ENCODE peak calls at places on chromosomes 1 and 21, in nine cellular contexts. K is PC-3; M is endothelial cell; H is CD4-positive, alpha-beta T cell; I is A549; O is breast epithelium; B is foreskin keratinocyte; N is neural crest cell; D is pancreas. Y is an unnamed sample.

GRCh38 chr1:56645663-56646330 is 683 bp downstream of the PRKAA2 start:
- DNase-seq in O (no peak), B (no peak), H (no peak), K (peak), N (no peak), M (peak), D (peak), I (peak), Y (no peak)

GRCh38 chr1:244276646-244277045 is 175.1 kb downstream of the ADSS2 start:
- DNase-seq in K (no peak), O (no peak), B (no peak), D (no peak), N (no peak), M (no peak), H (no peak), I (no peak), Y (no peak)

GRCh38 chr1:200147742-200148141 is 120.2 kb downstream of the NR5A2 start:
- DNase-seq in N (no peak), H (no peak), I (no peak), K (no peak), D (peak), O (no peak), M (no peak), B (no peak), Y (no peak)

GRCh38 chr1:167854184-167854583 is 59.8 kb downstream of the ADCY10 start:
- DNase-seq in D (no peak), I (no peak), N (no peak), M (no peak), B (no peak), K (peak), H (no peak), O (no peak), Y (no peak)

GRCh38 chr1:200724064-200724463 is 14.6 kb upstream of the CAMSAP2 start:
- DNase-seq in B (no peak), M (no peak), N (no peak), O (no peak), H (no peak), I (no peak), K (peak), D (no peak), Y (no peak)

GRCh38 chr1:154747841-154748766 is 122.0 kb downstream of the KCNN3 start:
- DNase-seq in M (no peak), D (no peak), H (peak), I (no peak), O (no peak), K (no peak), N (no peak), B (no peak), Y (no peak)

GRCh38 chr1:20723537-20724363 is 5.9 kb upstream of the KIF17 start:
- DNase-seq in N (no peak), I (no peak), O (no peak), K (no peak), M (peak), B (no peak), D (no peak), H (no peak), Y (no peak)

GRCh38 chr1:39954261-39954869 is 580 bp upstream of the MFSD2A start:
- DNase-seq in B (no peak), K (no peak), M (no peak), O (no peak), N (no peak), D (no peak), I (no peak), H (no peak), Y (no peak)

GRCh38 chr1:13664451-13664850 is 35.5 kb upstream of the PRDM2 start:
- DNase-seq in N (no peak), B (peak), M (no peak), K (peak), O (peak), D (no peak), I (no peak), H (no peak), Y (no peak)

GRCh38 chr1:81119319-81119718 is 681.4 kb upstream of the ADGRL2 start:
- DNase-seq in H (no peak), D (no peak), I (no peak), K (no peak), B (peak), O (no peak), N (no peak), M (no peak), Y (no peak)

GRCh38 chr1:168905631-168906030 is 176.6 kb upstream of the DPT start:
- DNase-seq in N (no peak), D (no peak), I (no peak), B (no peak), H (no peak), O (no peak), M (no peak), K (no peak), Y (no peak)
- TF ChIP-seq CTCF in N (no peak), D (no peak), I (no peak), B (no peak), H (no peak), O (no peak), M (no peak), K (no peak), Y (no peak)

GRCh38 chr1:202005958-202006357 is 4.4 kb upstream of the ELF3 start:
- DNase-seq in B (no peak), I (no peak), O (no peak), D (no peak), K (peak), N (no peak), H (no peak), M (no peak), Y (no peak)
- TF ChIP-seq CTCF in B (peak), I (peak), O (peak), D (no peak), K (peak), N (peak), H (no peak), M (peak), Y (no peak)

DNA sequence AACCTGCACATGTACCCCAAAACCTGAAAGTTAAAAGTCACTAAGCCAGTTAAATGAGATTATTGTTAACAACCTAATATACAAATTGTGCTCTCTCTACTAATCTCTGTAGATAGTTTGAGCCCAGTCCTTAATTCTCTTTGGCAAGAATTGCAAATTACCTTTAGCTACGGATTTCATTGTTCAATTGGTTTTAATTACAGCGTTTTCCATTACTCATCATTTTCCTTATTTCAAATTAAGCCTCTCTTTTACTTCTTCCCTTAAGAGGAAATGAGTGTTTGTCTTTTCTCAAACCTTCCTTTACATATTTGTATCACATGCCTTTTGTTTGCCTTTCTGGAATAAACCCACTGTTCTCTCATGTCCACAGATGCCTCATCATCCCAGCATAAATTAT is 600.7 kb downstream of the LTN1 start:
- DNase-seq in D (no peak), N (no peak), K (peak), O (no peak), B (no peak), M (no peak), H (no peak), I (no peak), Y (no peak)
- TF ChIP-seq CTCF in D (no peak), N (no peak), K (no peak), O (no peak), B (no peak), M (no peak), H (no peak), I (no peak), Y (no peak)

DNA sequence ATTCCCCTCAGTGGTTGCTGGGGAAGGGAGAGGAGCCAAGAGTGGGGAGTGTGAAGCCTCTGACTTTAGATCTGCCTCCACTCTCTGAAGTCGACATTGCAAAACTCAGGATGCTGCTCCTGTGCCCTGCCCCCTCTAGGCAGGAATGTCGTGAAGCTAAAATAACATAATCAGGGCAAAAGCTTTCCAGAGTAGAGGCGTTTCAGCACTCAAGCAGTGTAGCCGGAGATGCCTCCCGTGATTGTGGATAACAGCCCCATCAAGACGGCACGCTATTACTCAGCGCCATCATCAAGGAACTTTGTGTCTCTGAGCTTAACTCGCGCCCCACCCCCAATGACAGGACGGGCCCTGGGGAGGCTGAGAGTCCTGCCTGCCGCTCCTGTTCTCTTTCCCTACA is 60.0 kb downstream of the FBXO2 start:
- DNase-seq in B (no peak), O (no peak), M (peak), D (no peak), N (no peak), K (no peak), H (no peak), I (no peak), Y (no peak)
- TF ChIP-seq CTCF in B (peak), O (no peak), M (peak), D (no peak), N (peak), K (peak), H (no peak), I (no peak), Y (no peak)

GRCh38 chr21:18384771-18385170 is 18.8 kb downstream of the TMPRSS15 start:
- DNase-seq in N (no peak), B (no peak), M (no peak), I (no peak), D (no peak), K (peak), O (no peak), H (no peak), Y (no peak)
- TF ChIP-seq CTCF in N (peak), B (peak), M (peak), I (no peak), D (peak), K (peak), O (no peak), H (no peak), Y (no peak)

GRCh38 chr1:58904299-58905125 is 120.7 kb upstream of the JUN start:
- DNase-seq in K (no peak), N (no peak), B (no peak), H (no peak), D (no peak), M (no peak), I (no peak), O (no peak), Y (no peak)

GRCh38 chr1:58905126-58905490 is 121.3 kb upstream of the JUN start:
- DNase-seq in D (no peak), K (no peak), N (no peak), I (no peak), B (no peak), H (no peak), O (no peak), M (no peak), Y (no peak)

GRCh38 chr1:58902830-58903229 is 119.0 kb upstream of the JUN start:
- DNase-seq in D (no peak), O (no peak), M (no peak), H (no peak), K (no peak), N (no peak), I (no peak), B (no peak), Y (no peak)

GRCh38 chr1:58905628-58906256 is 121.9 kb upstream of the JUN start:
- DNase-seq in M (no peak), O (no peak), N (no peak), D (no peak), H (no peak), B (no peak), I (no peak), K (no peak), Y (no peak)

DNA sequence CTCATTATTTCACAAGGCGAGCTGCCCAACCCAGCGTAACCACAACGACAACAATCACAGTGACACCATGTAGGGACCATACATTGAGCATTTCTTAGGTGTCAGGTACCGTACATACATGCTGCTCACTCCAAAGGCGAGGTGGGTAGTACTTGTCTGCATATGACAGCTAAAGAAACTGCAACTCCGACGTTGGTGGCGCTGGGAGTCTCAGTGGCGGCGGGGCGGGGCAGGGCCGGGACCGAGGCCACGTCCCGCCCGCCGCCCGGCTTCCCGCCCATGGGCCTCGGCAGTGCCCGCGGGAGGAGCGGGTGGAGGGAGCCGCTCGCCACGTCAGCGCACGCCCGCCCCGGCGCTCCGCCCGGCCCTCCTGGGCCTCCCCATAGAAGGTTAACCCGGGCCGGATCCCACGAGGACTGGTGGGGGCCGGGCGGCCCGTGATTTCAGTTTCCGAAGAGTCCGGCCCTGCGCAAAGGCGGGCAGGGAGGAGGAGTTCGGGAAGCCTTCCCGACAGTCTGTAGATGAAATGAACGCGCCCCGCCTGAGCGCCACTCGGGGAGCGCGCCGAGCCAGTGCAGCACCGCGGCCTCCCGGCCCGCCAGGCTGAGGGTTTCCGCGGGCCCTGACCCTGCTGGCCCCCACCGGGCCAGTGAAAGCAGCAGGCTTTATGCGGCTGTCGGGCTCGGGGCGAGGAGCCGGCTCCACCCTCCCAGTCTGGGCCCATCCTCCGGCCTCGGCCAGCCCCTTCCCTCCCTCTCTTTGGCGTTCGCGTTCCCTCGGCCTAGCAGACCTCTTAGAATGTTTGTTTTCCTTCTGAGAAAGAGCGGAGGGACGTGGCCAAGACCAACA is 119.8 kb upstream of the JUN start:
- DNase-seq in K (peak), M (peak), I (peak), B (peak), H (peak), D (peak), N (peak), O (peak), Y (peak)
- TF ChIP-seq CTCF in K (no peak), M (no peak), I (no peak), B (no peak), H (no peak), D (no peak), N (no peak), O (no peak), Y (no peak)

GRCh38 chr1:10699470-10699835 is 97.0 kb downstream of the CASZ1 start:
- DNase-seq in H (no peak), I (no peak), B (no peak), K (peak), N (no peak), M (no peak), D (no peak), O (peak), Y (no peak)
- TF ChIP-seq CTCF in H (no peak), I (no peak), B (no peak), K (no peak), N (no peak), M (no peak), D (no peak), O (no peak), Y (no peak)

Y was measured in omental fat pad.